ENCODE peak calls at places on chromosome 15, in six cellular contexts. Z is CD8-positive, alpha-beta memory T cell; M is neuronal stem cell; W is testis; T is pancreas; Q is SJSA1. A is an unnamed sample.
A peak's percentile ranks its signal among the peaks of the same experiment; 100 is the strongest.

GRCh38 chr15:96324192-96324895 is 6.2 kb upstream of the NR2F2 start:
- DNase-seq in M (no peak), W (no peak), T (no peak), Z (no peak), Q (no peak), A (no peak)

GRCh38 chr15:63917588-63918316 is 84.0 kb upstream of the HERC1 start:
- DNase-seq in T (no peak), W (peak; percentile 67), M (no peak), Z (no peak), Q (no peak), A (no peak)

GRCh38 chr15:35654334-35654733 is 108.4 kb upstream of the DPH6 start:
- DNase-seq in W (no peak), M (no peak), Q (no peak), Z (no peak), T (no peak), A (no peak)

GRCh38 chr15:36612063-36612788 is 32.8 kb downstream of the CDIN1 start:
- DNase-seq in Z (no peak), T (no peak), M (no peak), W (no peak), Q (peak; percentile 74), A (no peak)

GRCh38 chr15:100170280-100170654 is 171.5 kb downstream of the ADAMTS17 start:
- DNase-seq in Z (no peak), T (no peak), Q (no peak), M (no peak), W (no peak), A (no peak)

GRCh38 chr15:65867244-65867643 is 2.0 kb upstream of the RAB11A start:
- DNase-seq in M (no peak), Z (no peak), T (no peak), Q (no peak), W (no peak), A (no peak)

GRCh38 chr15:25089577-25089976 is 134.8 kb downstream of the SNRPN start:
- DNase-seq in W (no peak), M (no peak), T (no peak), Q (no peak), Z (no peak), A (no peak)

GRCh38 chr15:84736375-84736774 is 12.0 kb upstream of the ZNF592 start:
- DNase-seq in M (no peak), Q (no peak), W (no peak), T (no peak), Z (peak; percentile 77), A (no peak)

GRCh38 chr15:52408823-52409222 is 113.2 kb upstream of the MYO5C start:
- DNase-seq in Z (no peak), W (no peak), T (no peak), M (no peak), Q (no peak), A (no peak)

GRCh38 chr15:81282911-81283310 is 41.0 kb downstream of the STARD5 start:
- DNase-seq in Z (no peak), M (no peak), W (no peak), Q (no peak), T (no peak), A (no peak)

GRCh38 chr15:44647036-44647435 is 16.4 kb downstream of the SPG11 start:
- DNase-seq in M (no peak), W (no peak), T (no peak), Q (no peak), Z (no peak), A (no peak)

GRCh38 chr15:28783466-28783865 is 65.0 kb downstream of the GOLGA6L7 start:
- DNase-seq in W (no peak), Z (no peak), Q (no peak), M (no peak), T (no peak), A (no peak)

GRCh38 chr15:42084465-42085235 is 9.7 kb downstream of the PLA2G4D start:
- DNase-seq in W (peak; percentile 66), Z (peak; percentile 52), Q (peak; percentile 49), M (peak; percentile 65), T (peak; percentile 89), A (peak; percentile 94)

GRCh38 chr15:82309802-82310201 is 39.5 kb downstream of the GOLGA6L10 start:
- DNase-seq in T (no peak), Z (no peak), Q (no peak), M (no peak), W (no peak), A (no peak)

GRCh38 chr15:41506796-41507341 is 6.8 kb downstream of the LTK start:
- DNase-seq in Q (no peak), Z (no peak), W (no peak), T (no peak), M (no peak), A (no peak)

GRCh38 chr15:65032823-65033537 is 3.5 kb upstream of the MTFMT start:
- DNase-seq in W (peak; percentile 75), Z (peak; percentile 53), T (no peak), M (peak; percentile 69), Q (peak; percentile 79), A (peak; percentile 77)

GRCh38 chr15:41894791-41895463 is 1.1 kb upstream of the SPTBN5 start:
- DNase-seq in Z (peak; percentile 96), T (peak; percentile 88), Q (peak; percentile 66), W (peak; percentile 68), M (no peak), A (peak; percentile 83)

GRCh38 chr15:64048766-64049165 is 2.5 kb upstream of the DAPK2 start:
- DNase-seq in W (no peak), M (no peak), Z (no peak), T (no peak), Q (no peak), A (no peak)

GRCh38 chr15:55774113-55774970 is 31.4 kb upstream of the PRTG start:
- DNase-seq in Z (no peak), W (peak; percentile 62), Q (peak; percentile 18), M (peak; percentile 62), T (peak; percentile 60), A (no peak)

GRCh38 chr15:52227456-52227855 is 36.3 kb upstream of the GNB5 start:
- DNase-seq in W (peak; percentile 85), Q (peak; percentile 73), Z (peak; percentile 79), M (peak; percentile 64), T (no peak), A (no peak)

GRCh38 chr15:63640146-63640545 is 43.0 kb downstream of the FBXL22 start:
- DNase-seq in Q (no peak), T (no peak), Z (no peak), W (no peak), M (no peak), A (no peak)

GRCh38 chr15:48675436-48675835 is 29.9 kb upstream of the FBN1 start:
- DNase-seq in Z (no peak), M (no peak), Q (peak; percentile 31), T (no peak), W (no peak), A (no peak)

GRCh38 chr15:74752486-74753395 is 4.1 kb downstream of the CYP1A2 start:
- DNase-seq in Q (no peak), M (no peak), Z (no peak), T (no peak), W (no peak), A (no peak)

GRCh38 chr15:48962662-48963523 is 826 bp downstream of the SHC4 start:
- DNase-seq in Z (no peak), Q (no peak), W (peak; percentile 45), T (peak; percentile 65), M (peak; percentile 24), A (peak; percentile 78)

GRCh38 chr15:45099549-45100165 is 14.3 kb downstream of the DUOX2 start:
- DNase-seq in M (no peak), Q (no peak), T (no peak), Z (no peak), W (no peak), A (peak; percentile 11)

GRCh38 chr15:41690636-41691035 is 30.4 kb downstream of the MGA start:
- DNase-seq in T (no peak), M (no peak), W (no peak), Q (no peak), Z (no peak), A (no peak)

GRCh38 chr15:92069308-92070244 is 216.1 kb downstream of the SLCO3A1 start:
- DNase-seq in M (no peak), T (no peak), Z (no peak), W (no peak), Q (peak; percentile 72), A (no peak)

GRCh38 chr15:98927057-98927456 is 80.5 kb downstream of the PGPEP1L start:
- DNase-seq in W (no peak), Z (no peak), M (no peak), Q (no peak), T (no peak), A (no peak)
- H3K36me3 ChIP-seq in W (no peaks in the 10 kb centered on the region), Z (peaks cover 13% of the 10 kb centered on the region), M (peaks cover 100% of the 10 kb centered on the region), Q (peaks cover 82% of the 10 kb centered on the region), T (no peaks in the 10 kb centered on the region), A (peaks cover 65% of the 10 kb centered on the region)

GRCh38 chr15:67095834-67096366 is 30.5 kb downstream of the SMAD3 start:
- DNase-seq in Z (no peak), Q (no peak), T (no peak), M (no peak), W (no peak), A (no peak)
- H3K4me1 ChIP-seq in Z (peaks cover 91% of the 10 kb centered on the region), Q (peaks cover 65% of the 10 kb centered on the region), T (peaks cover 14% of the 10 kb centered on the region), M (peaks cover 24% of the 10 kb centered on the region), W (peaks cover 24% of the 10 kb centered on the region), A (peaks cover 11% of the 10 kb centered on the region)

GRCh38 chr15:40380636-40381035 is 1.9 kb upstream of the KNSTRN start:
- DNase-seq in W (no peak), Z (no peak), M (no peak), T (no peak), Q (no peak), A (no peak)
- H3K27ac ChIP-seq in W (no peak overlapping the region), Z (no peak overlapping the region), M (no peak overlapping the region), T (no peak overlapping the region), Q (no peak overlapping the region), A (peak overlapping the region; percentile 21)

GRCh38 chr15:90912770-90913075 is 9.6 kb downstream of the MAN2A2 start:
- DNase-seq in M (no peak), Q (no peak), W (no peak), T (no peak), Z (no peak), A (no peak)

GRCh38 chr15:90915216-90915807 is 12.2 kb downstream of the MAN2A2 start:
- DNase-seq in Q (no peak), W (no peak), M (no peak), Z (no peak), T (no peak), A (no peak)

GRCh38 chr15:90913398-90913944 is 10.4 kb downstream of the MAN2A2 start:
- DNase-seq in M (no peak), Z (no peak), Q (no peak), W (no peak), T (no peak), A (no peak)

GRCh38 chr15:90915808-90916440 is 12.8 kb downstream of the MAN2A2 start:
- DNase-seq in T (no peak), W (peak; percentile 44), Z (no peak), Q (no peak), M (no peak), A (peak; percentile 90)

DNA sequence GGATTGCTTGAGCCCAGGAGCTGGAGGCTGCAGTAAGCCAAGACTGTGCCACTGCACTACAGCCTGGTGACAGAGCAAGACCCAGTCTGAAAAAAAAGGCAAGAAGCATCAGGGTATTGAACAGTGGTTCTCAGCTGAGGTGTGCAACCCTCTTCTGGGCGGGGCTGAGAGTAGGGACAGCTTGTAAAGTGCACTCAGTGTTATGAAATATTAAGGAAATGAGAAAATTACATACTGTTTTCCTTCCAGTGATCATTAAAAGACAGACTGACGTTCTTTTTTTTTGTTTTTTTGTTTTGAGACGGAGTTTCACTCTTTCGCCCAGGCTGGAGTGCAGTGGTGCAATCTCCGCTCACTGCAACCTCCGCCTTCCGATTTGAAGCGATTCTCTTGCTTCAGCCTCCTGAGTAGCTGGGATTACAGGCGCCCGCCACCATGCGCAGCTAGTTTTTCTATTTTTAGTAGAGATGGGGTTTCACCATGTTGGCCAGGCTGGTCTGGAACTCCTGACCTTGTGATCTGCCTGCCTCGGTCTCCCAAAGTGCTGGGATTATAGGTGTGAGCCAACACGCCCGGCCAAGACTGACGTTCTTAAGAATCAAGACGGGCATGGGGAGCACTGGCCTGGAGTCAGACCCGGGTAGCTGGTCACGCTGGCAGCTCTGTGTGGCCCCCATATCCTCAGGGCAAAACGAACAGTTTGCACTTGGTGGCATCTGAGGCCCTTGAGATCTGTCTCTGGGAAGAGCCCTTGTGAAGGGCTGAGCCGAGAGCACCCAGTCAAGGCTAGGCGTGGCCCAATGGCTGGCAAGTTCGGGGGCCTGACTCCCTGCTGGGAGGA is 11.4 kb downstream of the MAN2A2 start:
- DNase-seq in M (no peak), Q (no peak), Z (no peak), W (no peak), T (no peak), A (no peak)
- H3K36me3 ChIP-seq in M (peaks cover 95% of the 10 kb centered on the region), Q (peaks cover 47% of the 10 kb centered on the region), Z (peaks cover 80% of the 10 kb centered on the region), W (no peaks in the 10 kb centered on the region), T (peaks cover 66% of the 10 kb centered on the region), A (peaks cover 100% of the 10 kb centered on the region)